ENCODE peak calls at places on chromosomes 3 and 15, in eight cellular contexts. One of them, this sample, is unnamed.

GRCh38 chr15:29970402-29970695 is 112.4 kb upstream of the GOLGA8J start:
- DNase-seq in H1: no peak
- DNase-seq in mucosa of descending colon: no peak
- DNase-seq in G401: no peak
- DNase-seq in memory B cell: no peak
- DNase-seq in NCI-H1930: no peak
- DNase-seq in lung: no peak
- DNase-seq in left ventricle myocardium superior: no peak
- DNase-seq in this sample: no peak

GRCh38 chr3:141901914-141902313 is 25.5 kb downstream of the ATP1B3 start:
- DNase-seq in memory B cell: no peak
- DNase-seq in mucosa of descending colon: no peak
- DNase-seq in G401: no peak
- DNase-seq in lung: no peak
- DNase-seq in NCI-H1930: no peak
- DNase-seq in left ventricle myocardium superior: no peak
- DNase-seq in H1: no peak
- DNase-seq in this sample: no peak

GRCh38 chr15:40463279-40463678 is 7.5 kb upstream of the CHST14 start:
- DNase-seq in NCI-H1930: no peak
- DNase-seq in memory B cell: no peak
- DNase-seq in H1: no peak
- DNase-seq in G401: no peak
- DNase-seq in left ventricle myocardium superior: no peak
- DNase-seq in lung: no peak
- DNase-seq in mucosa of descending colon: no peak
- DNase-seq in this sample: no peak

GRCh38 chr3:119013951-119014350 is 20.7 kb downstream of the IGSF11 start:
- DNase-seq in lung: no peak
- DNase-seq in NCI-H1930: no peak
- DNase-seq in mucosa of descending colon: no peak
- DNase-seq in memory B cell: no peak
- DNase-seq in H1: no peak
- DNase-seq in left ventricle myocardium superior: no peak
- DNase-seq in G401: no peak
- DNase-seq in this sample: no peak

GRCh38 chr15:39704684-39705083 is 78.0 kb downstream of the FSIP1 start:
- DNase-seq in memory B cell: no peak
- DNase-seq in G401: no peak
- DNase-seq in mucosa of descending colon: no peak
- DNase-seq in H1: peak; percentile 25
- DNase-seq in lung: no peak
- DNase-seq in NCI-H1930: no peak
- DNase-seq in left ventricle myocardium superior: no peak
- DNase-seq in this sample: no peak

GRCh38 chr3:176430244-176430893 is 766.9 kb downstream of the TBL1XR1 start:
- DNase-seq in lung: no peak
- DNase-seq in memory B cell: no peak
- DNase-seq in mucosa of descending colon: peak; percentile 3
- DNase-seq in left ventricle myocardium superior: no peak
- DNase-seq in NCI-H1930: no peak
- DNase-seq in H1: no peak
- DNase-seq in G401: peak; percentile 50
- DNase-seq in this sample: no peak

GRCh38 chr15:82020588-82020987 is 25.2 kb downstream of the MEX3B start:
- DNase-seq in memory B cell: no peak
- DNase-seq in lung: no peak
- DNase-seq in left ventricle myocardium superior: no peak
- DNase-seq in NCI-H1930: no peak
- DNase-seq in H1: no peak
- DNase-seq in G401: no peak
- DNase-seq in mucosa of descending colon: no peak
- DNase-seq in this sample: no peak

GRCh38 chr15:89783111-89783860 is 7.2 kb downstream of the MESP2 start:
- DNase-seq in H1: no peak
- DNase-seq in left ventricle myocardium superior: peak; percentile 39
- DNase-seq in NCI-H1930: no peak
- DNase-seq in mucosa of descending colon: peak; percentile 46
- DNase-seq in lung: no peak
- DNase-seq in G401: no peak
- DNase-seq in memory B cell: no peak
- DNase-seq in this sample: no peak

GRCh38 chr15:58221591-58222241 is 83.5 kb downstream of the AQP9 start:
- DNase-seq in memory B cell: no peak
- DNase-seq in left ventricle myocardium superior: no peak
- DNase-seq in G401: no peak
- DNase-seq in NCI-H1930: no peak
- DNase-seq in mucosa of descending colon: peak; percentile 39
- DNase-seq in H1: no peak
- DNase-seq in lung: no peak
- DNase-seq in this sample: no peak

GRCh38 chr15:63915888-63916731 is 82.4 kb upstream of the HERC1 start:
- DNase-seq in left ventricle myocardium superior: no peak
- DNase-seq in mucosa of descending colon: no peak
- DNase-seq in memory B cell: no peak
- DNase-seq in lung: no peak
- DNase-seq in H1: no peak
- DNase-seq in G401: no peak
- DNase-seq in NCI-H1930: no peak
- DNase-seq in this sample: no peak

GRCh38 chr3:37182816-37183215 is 8.4 kb upstream of the LRRFIP2 start:
- DNase-seq in left ventricle myocardium superior: no peak
- DNase-seq in G401: no peak
- DNase-seq in lung: no peak
- DNase-seq in H1: no peak
- DNase-seq in NCI-H1930: no peak
- DNase-seq in memory B cell: no peak
- DNase-seq in mucosa of descending colon: no peak
- DNase-seq in this sample: no peak

GRCh38 chr15:92393994-92394326 is 279 bp downstream of the ST8SIA2 start:
- DNase-seq in G401: no peak
- DNase-seq in H1: no peak
- DNase-seq in mucosa of descending colon: no peak
- DNase-seq in memory B cell: no peak
- DNase-seq in NCI-H1930: no peak
- DNase-seq in lung: no peak
- DNase-seq in left ventricle myocardium superior: no peak
- DNase-seq in this sample: no peak

GRCh38 chr15:62847900-62848489 is 194.6 kb upstream of the TPM1 start:
- DNase-seq in NCI-H1930: no peak
- DNase-seq in memory B cell: no peak
- DNase-seq in lung: peak; percentile 42
- DNase-seq in H1: peak; percentile 60
- DNase-seq in G401: peak; percentile 83
- DNase-seq in left ventricle myocardium superior: peak; percentile 85
- DNase-seq in mucosa of descending colon: peak; percentile 91
- DNase-seq in this sample: peak; percentile 68

GRCh38 chr3:171049831-171050444 is 23.4 kb upstream of the SLC2A2 start:
- DNase-seq in G401: peak; percentile 38
- DNase-seq in mucosa of descending colon: peak; percentile 39
- DNase-seq in left ventricle myocardium superior: peak; percentile 50
- DNase-seq in NCI-H1930: peak; percentile 20
- DNase-seq in lung: peak; percentile 50
- DNase-seq in H1: peak; percentile 36
- DNase-seq in memory B cell: peak; percentile 21
- DNase-seq in this sample: no peak

GRCh38 chr15:90427185-90427584 is 39.1 kb downstream of the IQGAP1 start:
- DNase-seq in NCI-H1930: no peak
- DNase-seq in mucosa of descending colon: no peak
- DNase-seq in lung: no peak
- DNase-seq in left ventricle myocardium superior: no peak
- DNase-seq in H1: no peak
- DNase-seq in memory B cell: no peak
- DNase-seq in G401: no peak
- DNase-seq in this sample: no peak

GRCh38 chr15:70491183-70491621 is 272.2 kb downstream of the UACA start:
- DNase-seq in H1: no peak
- DNase-seq in NCI-H1930: no peak
- DNase-seq in lung: no peak
- DNase-seq in left ventricle myocardium superior: no peak
- DNase-seq in memory B cell: no peak
- DNase-seq in G401: no peak
- DNase-seq in mucosa of descending colon: no peak
- DNase-seq in this sample: no peak

GRCh38 chr3:174101244-174101643 is 703.7 kb downstream of the NLGN1 start:
- DNase-seq in lung: no peak
- DNase-seq in H1: no peak
- DNase-seq in mucosa of descending colon: no peak
- DNase-seq in NCI-H1930: peak; percentile 57
- DNase-seq in memory B cell: no peak
- DNase-seq in left ventricle myocardium superior: no peak
- DNase-seq in G401: no peak
- DNase-seq in this sample: no peak

GRCh38 chr3:13879102-13879945 is 547 bp downstream of the WNT7A start:
- DNase-seq in H1: no peak
- DNase-seq in G401: no peak
- DNase-seq in NCI-H1930: no peak
- DNase-seq in lung: no peak
- DNase-seq in memory B cell: no peak
- DNase-seq in left ventricle myocardium superior: no peak
- DNase-seq in mucosa of descending colon: no peak
- DNase-seq in this sample: no peak

GRCh38 chr3:17605032-17605431 is 137.4 kb downstream of the TBC1D5 start:
- DNase-seq in lung: no peak
- DNase-seq in NCI-H1930: no peak
- DNase-seq in left ventricle myocardium superior: no peak
- DNase-seq in mucosa of descending colon: no peak
- DNase-seq in H1: no peak
- DNase-seq in memory B cell: no peak
- DNase-seq in G401: no peak
- DNase-seq in this sample: no peak

GRCh38 chr3:126959921-126960603 is 22.9 kb upstream of the PLXNA1 start:
- DNase-seq in mucosa of descending colon: no peak
- DNase-seq in lung: no peak
- DNase-seq in left ventricle myocardium superior: no peak
- DNase-seq in G401: no peak
- DNase-seq in NCI-H1930: no peak
- DNase-seq in memory B cell: no peak
- DNase-seq in H1: no peak
- DNase-seq in this sample: no peak

GRCh38 chr3:127012091-127012490 is 29.2 kb downstream of the PLXNA1 start:
- DNase-seq in G401: no peak
- DNase-seq in left ventricle myocardium superior: no peak
- DNase-seq in memory B cell: no peak
- DNase-seq in NCI-H1930: no peak
- DNase-seq in H1: no peak
- DNase-seq in mucosa of descending colon: no peak
- DNase-seq in lung: no peak
- DNase-seq in this sample: no peak

GRCh38 chr15:89647191-89647851 is 7.9 kb downstream of the KIF7 start:
- DNase-seq in left ventricle myocardium superior: peak; percentile 91
- DNase-seq in H1: peak; percentile 39
- DNase-seq in G401: peak; percentile 36
- DNase-seq in memory B cell: peak; percentile 37
- DNase-seq in NCI-H1930: no peak
- DNase-seq in mucosa of descending colon: peak; percentile 94
- DNase-seq in lung: peak; percentile 77
- DNase-seq in this sample: no peak

GRCh38 chr15:77864211-77865105 is 213.1 kb downstream of the TBC1D2B start:
- DNase-seq in G401: no peak
- DNase-seq in lung: no peak
- DNase-seq in H1: no peak
- DNase-seq in NCI-H1930: no peak
- DNase-seq in mucosa of descending colon: no peak
- DNase-seq in memory B cell: no peak
- DNase-seq in left ventricle myocardium superior: no peak
- DNase-seq in this sample: no peak

GRCh38 chr3:196193738-196194541 is 17.3 kb downstream of the ZDHHC19 start:
- DNase-seq in left ventricle myocardium superior: peak; percentile 91
- DNase-seq in G401: no peak
- DNase-seq in H1: no peak
- DNase-seq in NCI-H1930: no peak
- DNase-seq in lung: no peak
- DNase-seq in mucosa of descending colon: peak; percentile 66
- DNase-seq in memory B cell: no peak
- DNase-seq in this sample: no peak

GRCh38 chr15:68227806-68228142 is 1.8 kb downstream of the CLN6 start:
- DNase-seq in G401: no peak
- DNase-seq in lung: no peak
- DNase-seq in memory B cell: no peak
- DNase-seq in NCI-H1930: no peak
- DNase-seq in left ventricle myocardium superior: no peak
- DNase-seq in H1: no peak
- DNase-seq in mucosa of descending colon: no peak
- DNase-seq in this sample: no peak

GRCh38 chr3:78003090-78003489 is 963.2 kb downstream of the ROBO2 start:
- DNase-seq in mucosa of descending colon: no peak
- DNase-seq in lung: no peak
- DNase-seq in left ventricle myocardium superior: no peak
- DNase-seq in NCI-H1930: no peak
- DNase-seq in memory B cell: no peak
- DNase-seq in H1: no peak
- DNase-seq in G401: no peak
- DNase-seq in this sample: no peak

GRCh38 chr15:72562878-72563277 is 88.7 kb downstream of the ARIH1 start:
- DNase-seq in G401: no peak
- DNase-seq in mucosa of descending colon: no peak
- DNase-seq in left ventricle myocardium superior: no peak
- DNase-seq in lung: no peak
- DNase-seq in NCI-H1930: no peak
- DNase-seq in H1: no peak
- DNase-seq in memory B cell: no peak
- DNase-seq in this sample: no peak

GRCh38 chr15:36887214-36888017 is 212.9 kb downstream of the MEIS2 start:
- DNase-seq in G401: no peak
- DNase-seq in mucosa of descending colon: no peak
- DNase-seq in lung: no peak
- DNase-seq in left ventricle myocardium superior: peak; percentile 31
- DNase-seq in memory B cell: no peak
- DNase-seq in NCI-H1930: no peak
- DNase-seq in H1: no peak
- DNase-seq in this sample: no peak

GRCh38 chr3:173529062-173529711 is 131.6 kb downstream of the NLGN1 start:
- DNase-seq in H1: peak; percentile 29
- DNase-seq in NCI-H1930: no peak
- DNase-seq in left ventricle myocardium superior: no peak
- DNase-seq in mucosa of descending colon: peak; percentile 4
- DNase-seq in G401: no peak
- DNase-seq in memory B cell: no peak
- DNase-seq in lung: no peak
- DNase-seq in this sample: peak; percentile 40

GRCh38 chr3:134956395-134956794 is 161.3 kb downstream of the EPHB1 start:
- DNase-seq in G401: no peak
- DNase-seq in left ventricle myocardium superior: no peak
- DNase-seq in H1: no peak
- DNase-seq in mucosa of descending colon: no peak
- DNase-seq in lung: no peak
- DNase-seq in memory B cell: no peak
- DNase-seq in NCI-H1930: no peak
- DNase-seq in this sample: no peak

GRCh38 chr15:59222106-59222505 is 15.5 kb downstream of the LDHAL6B start:
- DNase-seq in H1: no peak
- DNase-seq in memory B cell: no peak
- DNase-seq in G401: no peak
- DNase-seq in NCI-H1930: no peak
- DNase-seq in left ventricle myocardium superior: no peak
- DNase-seq in lung: no peak
- DNase-seq in mucosa of descending colon: no peak
- DNase-seq in this sample: no peak

GRCh38 chr3:157354722-157355121 is 81.9 kb upstream of the PTX3 start:
- DNase-seq in mucosa of descending colon: peak; percentile 29
- DNase-seq in H1: no peak
- DNase-seq in G401: no peak
- DNase-seq in lung: no peak
- DNase-seq in NCI-H1930: no peak
- DNase-seq in left ventricle myocardium superior: no peak
- DNase-seq in memory B cell: no peak
- DNase-seq in this sample: no peak

GRCh38 chr3:13578246-13578645 is 29.3 kb downstream of the FBLN2 start:
- DNase-seq in G401: no peak
- DNase-seq in H1: no peak
- DNase-seq in mucosa of descending colon: no peak
- DNase-seq in lung: no peak
- DNase-seq in memory B cell: no peak
- DNase-seq in left ventricle myocardium superior: no peak
- DNase-seq in NCI-H1930: no peak
- DNase-seq in this sample: no peak

GRCh38 chr3:17151598-17152373 is 267.0 kb downstream of the PLCL2 start:
- DNase-seq in lung: no peak
- DNase-seq in memory B cell: no peak
- DNase-seq in mucosa of descending colon: peak; percentile 44
- DNase-seq in NCI-H1930: no peak
- DNase-seq in left ventricle myocardium superior: peak; percentile 33
- DNase-seq in G401: no peak
- DNase-seq in H1: no peak
- DNase-seq in this sample: no peak